ENCODE peak calls at places on chromosomes 2 and 18, in five cellular contexts. A, K, F, T and Z are unnamed samples.

GRCh38 chr2:85401844-85402243 is 8.3 kb downstream of the CAPG start:
- DNase-seq in A (no peak), K (no peak), F (no peak), T (no peak), Z (peak)

GRCh38 chr2:58081000-58081399 is 34.4 kb downstream of the VRK2 start:
- DNase-seq in A (no peak), K (no peak), F (no peak), T (peak), Z (no peak)

GRCh38 chr18:63591725-63592124 is 4.6 kb downstream of the SERPINB13 start:
- DNase-seq in A (peak), K (no peak), F (no peak), T (peak), Z (no peak)

GRCh38 chr18:11850821-11851155 is 425 bp upstream of the CHMP1B start:
- DNase-seq in A (no peak), K (no peak), F (no peak), T (peak), Z (no peak)

GRCh38 chr2:2571301-2572198 is 240.5 kb upstream of the MYT1L start:
- DNase-seq in A (no peak), K (no peak), F (no peak), T (no peak), Z (no peak)

GRCh38 chr2:237139123-237139675 is 53.5 kb downstream of the COPS8 start:
- DNase-seq in A (no peak), K (no peak), F (no peak), T (no peak), Z (no peak)

GRCh38 chr2:40955635-40956034 is 503.7 kb upstream of the SLC8A1 start:
- DNase-seq in A (no peak), K (no peak), F (no peak), T (peak), Z (no peak)

GRCh38 chr2:55899881-55900280 is 23.7 kb downstream of the EFEMP1 start:
- DNase-seq in A (peak), K (no peak), F (peak), T (no peak), Z (no peak)

GRCh38 chr18:28961669-28962228 is 784.8 kb upstream of the CDH2 start:
- DNase-seq in A (peak), K (no peak), F (no peak), T (peak), Z (no peak)

GRCh38 chr2:26978061-26978596 is 7.7 kb downstream of the MAPRE3 start:
- DNase-seq in A (peak), K (peak), F (no peak), T (peak), Z (no peak)

GRCh38 chr2:3124921-3125760 is 252.5 kb downstream of the EIPR1 start:
- DNase-seq in A (no peak), K (no peak), F (no peak), T (no peak), Z (no peak)

GRCh38 chr2:64975232-64975791 is 13.9 kb upstream of the SLC1A4 start:
- DNase-seq in A (peak), K (peak), F (peak), T (peak), Z (peak)

GRCh38 chr2:213834331-213834730 is 550.1 kb downstream of the SPAG16 start:
- DNase-seq in A (peak), K (no peak), F (peak), T (peak), Z (no peak)

GRCh38 chr2:62029910-62030309 is 124.4 kb downstream of the COMMD1 start:
- DNase-seq in A (no peak), K (no peak), F (no peak), T (peak), Z (no peak)

GRCh38 chr18:76499596-76500340 is 4.7 kb upstream of the ZNF516 start:
- DNase-seq in A (no peak), K (no peak), F (no peak), T (no peak), Z (no peak)

GRCh38 chr2:169819106-169819505 is 5.6 kb downstream of the METTL5 start:
- DNase-seq in A (peak), K (no peak), F (no peak), T (peak), Z (no peak)

GRCh38 chr18:36672437-36673344 is 156.1 kb downstream of the TPGS2 start:
- DNase-seq in A (peak), K (peak), F (no peak), T (peak), Z (no peak)

GRCh38 chr2:169348321-169349002 is 13.9 kb downstream of the LRP2 start:
- DNase-seq in A (no peak), K (no peak), F (no peak), T (no peak), Z (no peak)

GRCh38 chr2:230155359-230155758 is 64.4 kb downstream of the SP110 start:
- DNase-seq in A (peak), K (no peak), F (no peak), T (no peak), Z (no peak)

GRCh38 chr18:61635901-61636528 is 256.8 kb downstream of the RNF152 start:
- DNase-seq in A (peak), K (no peak), F (peak), T (peak), Z (peak)

GRCh38 chr2:209499071-209499470 is 75.2 kb downstream of the MAP2 start:
- DNase-seq in A (peak), K (no peak), F (no peak), T (peak), Z (no peak)

DNA sequence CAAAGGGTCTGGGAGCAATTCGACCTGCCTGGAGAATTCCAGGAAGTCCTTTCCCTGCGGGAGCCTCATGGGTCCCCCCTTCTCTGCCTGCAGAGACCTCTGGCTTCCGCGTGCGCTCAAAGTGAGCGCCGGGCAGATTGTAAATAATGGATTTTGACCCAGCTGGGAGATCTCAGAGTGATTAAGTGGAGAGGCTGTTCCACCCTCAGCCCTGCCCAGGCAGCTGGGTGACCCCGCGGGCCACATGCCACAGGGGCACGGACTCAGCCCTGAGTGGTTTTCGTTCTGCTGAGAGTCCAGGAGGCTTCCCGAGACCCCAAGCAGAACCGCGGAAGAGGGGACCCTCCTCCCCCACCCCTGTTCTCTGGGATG is 1.2 kb downstream of the KCNG2 start:
- DNase-seq in A (no peak), K (no peak), F (no peak), T (no peak), Z (no peak)
- H3K4me3 ChIP-seq in A (peak), K (peak), F (no peak), T (no peak), Z (no peak)

GRCh38 chr2:174748948-174749347 is 15.3 kb downstream of the CHRNA1 start:
- DNase-seq in A (peak), K (peak), F (no peak), T (peak), Z (peak)
- H3K4me3 ChIP-seq in A (no peak), K (no peak), F (no peak), T (no peak), Z (no peak)

GRCh38 chr2:202588647-202589581 is 45.9 kb upstream of the FAM117B start:
- DNase-seq in A (peak), K (peak), F (no peak), T (peak), Z (peak)
- H3K4me3 ChIP-seq in A (peak), K (peak), F (peak), T (no peak), Z (peak)

GRCh38 chr2:46702537-46702936 is 213.1 kb downstream of the MCFD2 start:
- DNase-seq in A (no peak), K (no peak), F (no peak), T (no peak), Z (no peak)

GRCh38 chr2:46706264-46706983 is 209.2 kb downstream of the MCFD2 start:
- DNase-seq in A (peak), K (no peak), F (no peak), T (no peak), Z (no peak)

GRCh38 chr2:46703588-46703987 is 212.0 kb downstream of the MCFD2 start:
- DNase-seq in A (no peak), K (no peak), F (no peak), T (no peak), Z (no peak)

GRCh38 chr2:46705663-46706062 is 209.9 kb downstream of the MCFD2 start:
- DNase-seq in A (no peak), K (no peak), F (no peak), T (no peak), Z (no peak)

GRCh38 chr2:46704593-46704992 is 211.0 kb downstream of the MCFD2 start:
- DNase-seq in A (no peak), K (no peak), F (no peak), T (no peak), Z (no peak)
- H3K4me3 ChIP-seq in A (no peak), K (no peak), F (no peak), T (no peak), Z (no peak)

GRCh38 chr2:182358601-182359000 is 68.2 kb downstream of the PDE1A start:
- DNase-seq in A (no peak), K (no peak), F (no peak), T (no peak), Z (no peak)
- H3K4me3 ChIP-seq in A (no peak), K (no peak), F (no peak), T (no peak), Z (no peak)

DNA sequence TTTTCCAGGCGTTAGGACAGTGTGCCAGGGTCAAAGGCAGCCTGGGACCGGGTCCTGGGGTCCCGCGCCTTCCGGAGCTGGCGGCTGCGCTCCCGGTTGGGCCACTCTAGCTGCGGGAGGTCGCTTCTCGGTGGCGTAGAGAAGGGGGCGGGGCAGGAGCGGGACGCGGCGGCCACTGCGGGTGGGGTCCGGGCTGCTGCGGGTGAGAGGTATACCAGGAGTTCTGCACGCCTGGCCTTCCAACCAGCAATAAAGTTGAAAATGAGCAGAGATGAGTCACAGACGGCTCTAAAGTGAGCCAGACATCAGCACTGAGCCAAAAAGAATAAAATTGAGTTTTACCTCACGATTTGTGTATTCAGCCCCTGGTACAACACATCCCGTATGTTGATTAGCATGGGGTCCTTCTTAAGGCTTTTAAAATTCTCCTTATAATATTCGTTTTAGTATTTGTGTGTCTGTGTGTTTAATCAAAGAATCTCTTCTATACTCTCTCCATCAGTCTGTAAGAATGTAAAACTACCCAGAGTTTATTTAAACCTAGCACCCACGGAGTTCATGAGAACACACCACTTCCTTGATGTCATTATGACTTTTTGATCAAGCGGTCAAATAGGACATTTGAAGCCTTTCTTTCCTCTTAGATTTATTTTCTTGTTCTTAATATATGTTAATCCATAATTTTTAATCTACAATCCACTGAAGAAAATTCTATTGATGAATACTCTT is at the start of gene C1GALT1C1L:
- DNase-seq in A (peak), K (peak), F (peak), T (peak), Z (peak)
- H3K4me3 ChIP-seq in A (peak), K (peak), F (peak), T (peak), Z (peak)